ENCODE peak calls at places on chromosomes 3 and 15, in six cellular contexts. A, S, C, Y, Q and B are unnamed samples.

GRCh38 chr15:40309344-40309862 is 1.7 kb upstream of the PLCB2 start:
- DNase-seq in A (no peak), S (no peak), C (no peak), Y (no peak), Q (no peak), B (no peak)

GRCh38 chr3:18411541-18411940 is 13.6 kb downstream of the SATB1 start:
- DNase-seq in A (no peak), S (no peak), C (no peak), Y (no peak), Q (no peak), B (no peak)

GRCh38 chr3:14418259-14418658 is 15.9 kb downstream of the SLC6A6 start:
- DNase-seq in A (no peak), S (no peak), C (no peak), Y (no peak), Q (no peak), B (no peak)

GRCh38 chr3:44680921-44681455 is 31.5 kb upstream of the ZNF502 start:
- DNase-seq in A (no peak), S (no peak), C (no peak), Y (no peak), Q (no peak), B (no peak)

GRCh38 chr15:41494922-41495735 is 1.5 kb downstream of the ITPKA start:
- DNase-seq in A (no peak), S (no peak), C (peak), Y (no peak), Q (no peak), B (no peak)

GRCh38 chr15:29126821-29127461 is 142.7 kb downstream of the NSMCE3 start:
- DNase-seq in A (no peak), S (no peak), C (no peak), Y (no peak), Q (no peak), B (no peak)

GRCh38 chr3:30693470-30694120 is 87.2 kb downstream of the TGFBR2 start:
- DNase-seq in A (no peak), S (peak), C (peak), Y (peak), Q (peak), B (no peak)

GRCh38 chr3:17412950-17413530 is 329.4 kb downstream of the TBC1D5 start:
- DNase-seq in A (no peak), S (peak), C (peak), Y (peak), Q (peak), B (no peak)

GRCh38 chr15:37038716-37039106 is 61.6 kb downstream of the MEIS2 start:
- DNase-seq in A (no peak), S (no peak), C (no peak), Y (no peak), Q (no peak), B (no peak)

GRCh38 chr15:99568548-99569352 is 3.0 kb downstream of the MEF2A start:
- DNase-seq in A (no peak), S (peak), C (no peak), Y (no peak), Q (no peak), B (no peak)

GRCh38 chr15:55549305-55549704 is 38.8 kb downstream of the PYGO1 start:
- DNase-seq in A (no peak), S (no peak), C (no peak), Y (no peak), Q (no peak), B (no peak)

GRCh38 chr15:69357773-69358765 is 56.1 kb upstream of the KIF23 start:
- DNase-seq in A (no peak), S (peak), C (no peak), Y (no peak), Q (no peak), B (peak)

GRCh38 chr3:194275231-194275671 is 75.9 kb downstream of the CPN2 start:
- DNase-seq in A (no peak), S (peak), C (no peak), Y (no peak), Q (no peak), B (no peak)

GRCh38 chr15:39792025-39792893 is 9.6 kb upstream of the FSIP1 start:
- DNase-seq in A (no peak), S (no peak), C (no peak), Y (no peak), Q (no peak), B (no peak)

GRCh38 chr15:43879386-43880355 is 52.9 kb downstream of the WDR76 start:
- DNase-seq in A (no peak), S (no peak), C (no peak), Y (no peak), Q (no peak), B (no peak)

GRCh38 chr3:194285859-194286197 is 65.3 kb downstream of the CPN2 start:
- DNase-seq in A (no peak), S (peak), C (no peak), Y (no peak), Q (no peak), B (no peak)

GRCh38 chr3:174062923-174063322 is 665.4 kb downstream of the NLGN1 start:
- DNase-seq in A (no peak), S (no peak), C (no peak), Y (no peak), Q (no peak), B (no peak)

GRCh38 chr15:94105760-94106159 is 125.6 kb upstream of the MCTP2 start:
- DNase-seq in A (no peak), S (no peak), C (no peak), Y (no peak), Q (no peak), B (peak)

GRCh38 chr3:54122046-54122801 is at the start of gene CACNA2D3:
- DNase-seq in A (no peak), S (no peak), C (peak), Y (no peak), Q (no peak), B (no peak)

GRCh38 chr3:69763458-69763857 is 24.2 kb downstream of the MITF start:
- DNase-seq in A (no peak), S (no peak), C (no peak), Y (no peak), Q (no peak), B (no peak)

GRCh38 chr3:149657796-149658443 is at the start of gene WWTR1:
- DNase-seq in A (peak), S (peak), C (peak), Y (peak), Q (peak), B (peak)

GRCh38 chr3:52216585-52217408 is 8.6 kb downstream of the TLR9 start:
- DNase-seq in A (peak), S (peak), C (no peak), Y (peak), Q (peak), B (peak)

GRCh38 chr3:71560665-71561064 is 22.9 kb downstream of the FOXP1 start:
- DNase-seq in A (no peak), S (no peak), C (no peak), Y (peak), Q (no peak), B (no peak)

GRCh38 chr3:65597952-65598413 is 440.7 kb downstream of the MAGI1 start:
- DNase-seq in A (no peak), S (no peak), C (no peak), Y (no peak), Q (no peak), B (no peak)

GRCh38 chr3:27990347-27990746 is 251.1 kb upstream of the CMC1 start:
- DNase-seq in A (no peak), S (no peak), C (no peak), Y (no peak), Q (no peak), B (no peak)

GRCh38 chr3:119783883-119784282 is 2.0 kb downstream of the NR1I2 start:
- DNase-seq in A (no peak), S (no peak), C (no peak), Y (no peak), Q (no peak), B (no peak)

GRCh38 chr3:70982274-70982673 is 601.3 kb downstream of the FOXP1 start:
- DNase-seq in A (no peak), S (peak), C (no peak), Y (peak), Q (no peak), B (no peak)

GRCh38 chr3:104825116-104825515 is 541.6 kb upstream of the ALCAM start:
- DNase-seq in A (no peak), S (no peak), C (no peak), Y (no peak), Q (no peak), B (no peak)

GRCh38 chr3:176354843-176355242 is 842.4 kb downstream of the TBL1XR1 start:
- DNase-seq in A (no peak), S (no peak), C (no peak), Y (no peak), Q (no peak), B (no peak)

GRCh38 chr3:176362191-176362731 is 835.0 kb downstream of the TBL1XR1 start:
- DNase-seq in A (no peak), S (no peak), C (no peak), Y (no peak), Q (no peak), B (no peak)

GRCh38 chr3:176357891-176358290 is 839.4 kb downstream of the TBL1XR1 start:
- DNase-seq in A (no peak), S (no peak), C (no peak), Y (no peak), Q (no peak), B (no peak)

GRCh38 chr3:176359211-176359610 is 838.1 kb downstream of the TBL1XR1 start:
- DNase-seq in A (no peak), S (no peak), C (no peak), Y (no peak), Q (peak), B (no peak)
- TF ChIP-seq CTCF in A (no peak), S (no peak), C (no peak), Y (peak), Q (no peak), B (no peak)

GRCh38 chr3:85801955-85802354 is 843.2 kb downstream of the CADM2 start:
- DNase-seq in A (no peak), S (no peak), C (no peak), Y (no peak), Q (peak), B (no peak)
- TF ChIP-seq CTCF in A (peak), S (no peak), C (no peak), Y (peak), Q (no peak), B (no peak)

DNA sequence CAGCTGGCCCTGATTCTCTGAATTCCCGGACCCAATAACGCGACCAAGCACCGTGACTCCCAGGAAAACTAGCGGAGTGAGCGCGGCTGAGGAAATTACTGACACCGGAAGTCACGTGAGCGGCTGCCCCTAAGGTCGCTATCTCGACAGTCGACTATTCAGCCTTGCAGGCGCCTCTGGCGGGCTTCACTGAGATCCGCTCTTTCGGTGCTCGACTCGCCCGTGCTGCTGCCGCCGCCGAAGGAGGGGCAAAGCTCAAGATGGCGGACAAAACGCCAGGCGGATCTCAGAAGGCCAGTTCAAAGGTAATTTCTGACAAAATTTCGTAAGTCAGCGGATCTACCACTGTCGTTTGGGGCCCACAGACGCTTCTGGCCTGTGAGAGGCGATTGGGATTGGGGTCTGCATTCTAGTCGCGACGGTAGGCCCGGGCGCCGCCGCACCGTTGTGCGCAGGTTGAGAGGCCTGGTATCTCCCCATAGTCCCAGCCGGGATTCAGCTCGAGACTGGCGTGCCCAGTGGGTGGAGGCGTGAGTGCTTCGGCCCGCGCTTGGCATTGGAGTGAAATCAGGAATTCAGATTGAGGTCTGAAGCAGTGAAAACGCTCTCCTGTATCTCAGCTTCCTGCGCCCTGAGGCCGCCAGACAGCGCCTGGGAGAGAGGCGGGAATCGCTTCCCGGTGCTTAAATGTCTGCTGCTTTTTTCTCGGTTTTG is at the start of gene U2SURP:
- DNase-seq in A (peak), S (peak), C (peak), Y (peak), Q (peak), B (peak)
- TF ChIP-seq CTCF in A (no peak), S (no peak), C (no peak), Y (no peak), Q (no peak), B (no peak)

GRCh38 chr15:74788042-74788715 is 6.3 kb downstream of the CSK start:
- DNase-seq in A (no peak), S (no peak), C (no peak), Y (no peak), Q (no peak), B (no peak)
- TF ChIP-seq CTCF in A (no peak), S (no peak), C (no peak), Y (no peak), Q (no peak), B (no peak)

GRCh38 chr3:188830955-188831354 is 340.8 kb upstream of the TPRG1 start:
- DNase-seq in A (no peak), S (peak), C (no peak), Y (peak), Q (no peak), B (no peak)
- TF ChIP-seq CTCF in A (peak), S (no peak), C (no peak), Y (peak), Q (no peak), B (no peak)

GRCh38 chr3:187062526-187063177 is 76.6 kb downstream of the RPL39L start:
- DNase-seq in A (peak), S (peak), C (no peak), Y (peak), Q (peak), B (peak)

GRCh38 chr3:187069857-187070516 is 69.3 kb downstream of the RPL39L start:
- DNase-seq in A (no peak), S (no peak), C (no peak), Y (no peak), Q (no peak), B (no peak)

GRCh38 chr3:187063286-187064081 is 75.8 kb downstream of the RPL39L start:
- DNase-seq in A (no peak), S (peak), C (no peak), Y (no peak), Q (peak), B (peak)

GRCh38 chr3:187064210-187065115 is 74.8 kb downstream of the RPL39L start:
- DNase-seq in A (no peak), S (peak), C (no peak), Y (no peak), Q (peak), B (peak)

GRCh38 chr3:187066228-187066995 is 72.9 kb downstream of the RPL39L start:
- DNase-seq in A (no peak), S (peak), C (peak), Y (peak), Q (peak), B (no peak)
- TF ChIP-seq CTCF in A (peak), S (peak), C (peak), Y (peak), Q (no peak), B (no peak)

GRCh38 chr15:48109856-48110531 is 10.8 kb upstream of the SLC24A5 start:
- DNase-seq in A (no peak), S (no peak), C (no peak), Y (no peak), Q (no peak), B (no peak)

GRCh38 chr15:48109212-48109611 is 11.6 kb upstream of the SLC24A5 start:
- DNase-seq in A (no peak), S (no peak), C (no peak), Y (no peak), Q (no peak), B (no peak)

GRCh38 chr15:48112242-48112641 is 8.5 kb upstream of the SLC24A5 start:
- DNase-seq in A (no peak), S (peak), C (peak), Y (peak), Q (peak), B (no peak)
- TF ChIP-seq CTCF in A (peak), S (peak), C (peak), Y (peak), Q (peak), B (no peak)

GRCh38 chr15:75367406-75367912 is 948 bp downstream of the MAN2C1 start:
- DNase-seq in A (no peak), S (no peak), C (no peak), Y (no peak), Q (no peak), B (no peak)
- TF ChIP-seq CTCF in A (no peak), S (no peak), C (no peak), Y (no peak), Q (no peak), B (no peak)